ENCODE peak calls at places on chromosome 12, in seven cellular contexts. D is transverse colon; W is upper lobe of right lung; C is naive thymus-derived CD4-positive, alpha-beta T cell; K is heart right ventricle; L is psoas muscle; B is HAP-1. I is an unnamed sample.

GRCh38 chr12:109727746-109728726 is 14.4 kb downstream of the FAM222A start:
- DNase-seq in D (no peak), W (peak; percentile 38), C (no peak), K (no peak), L (peak; percentile 3), B (no peak), I (peak; percentile 53)

GRCh38 chr12:52884526-52885293 is 20.2 kb downstream of the KRT8 start:
- DNase-seq in D (peak; percentile 87), W (peak; percentile 90), C (peak; percentile 65), K (peak; percentile 73), L (peak; percentile 71), B (peak; percentile 63), I (peak; percentile 89)

GRCh38 chr12:76764856-76765255 is 941 bp downstream of the ZDHHC17 start:
- DNase-seq in D (peak; percentile 10), W (no peak), C (peak; percentile 20), K (no peak), L (no peak), B (no peak), I (no peak)

GRCh38 chr12:116432321-116432750 is 126.8 kb upstream of the MAP1LC3B2 start:
- DNase-seq in D (no peak), W (no peak), C (no peak), K (no peak), L (no peak), B (no peak), I (no peak)

GRCh38 chr12:14954269-14954668 is 7.1 kb downstream of the ARHGDIB start:
- DNase-seq in D (peak; percentile 30), W (no peak), C (peak; percentile 41), K (no peak), L (no peak), B (no peak), I (no peak)

GRCh38 chr12:1530592-1531159 is 63.7 kb downstream of the FBXL14 start:
- DNase-seq in D (no peak), W (no peak), C (no peak), K (no peak), L (no peak), B (no peak), I (no peak)

GRCh38 chr12:94892544-94893267 is 110.8 kb downstream of the NDUFA12 start:
- DNase-seq in D (no peak), W (no peak), C (no peak), K (no peak), L (no peak), B (no peak), I (no peak)

GRCh38 chr12:92046557-92046956 is 99.1 kb downstream of the BTG1 start:
- DNase-seq in D (no peak), W (no peak), C (no peak), K (no peak), L (no peak), B (no peak), I (no peak)

GRCh38 chr12:39873065-39873464 is 232.8 kb downstream of the SLC2A13 start:
- DNase-seq in D (no peak), W (no peak), C (no peak), K (no peak), L (no peak), B (no peak), I (no peak)

GRCh38 chr12:124829008-124829707 is 34.5 kb downstream of the SCARB1 start:
- DNase-seq in D (peak; percentile 41), W (no peak), C (no peak), K (no peak), L (no peak), B (peak; percentile 21), I (no peak)

GRCh38 chr12:107586256-107586970 is 99.2 kb upstream of the PWP1 start:
- DNase-seq in D (no peak), W (no peak), C (no peak), K (no peak), L (no peak), B (no peak), I (no peak)

GRCh38 chr12:5921966-5922365 is 23.1 kb downstream of the ANO2 start:
- DNase-seq in D (no peak), W (no peak), C (no peak), K (no peak), L (no peak), B (no peak), I (no peak)

GRCh38 chr12:112513496-112513895 is 94.7 kb downstream of the PTPN11 start:
- DNase-seq in D (no peak), W (no peak), C (no peak), K (no peak), L (no peak), B (peak; percentile 100), I (no peak)

GRCh38 chr12:19382111-19382526 is 57.2 kb upstream of the AEBP2 start:
- DNase-seq in D (no peak), W (peak; percentile 16), C (no peak), K (no peak), L (no peak), B (peak; percentile 48), I (no peak)

GRCh38 chr12:118061876-118062791 is 1.2 kb upstream of the WSB2 start:
- DNase-seq in D (peak; percentile 55), W (peak; percentile 71), C (no peak), K (peak; percentile 48), L (no peak), B (peak; percentile 66), I (peak; percentile 82)

GRCh38 chr12:3697311-3697870 is 55.5 kb downstream of the CRACR2A start:
- DNase-seq in D (no peak), W (no peak), C (no peak), K (no peak), L (no peak), B (no peak), I (no peak)

GRCh38 chr12:129961111-129961510 is 57.3 kb upstream of the TMEM132D start:
- DNase-seq in D (no peak), W (no peak), C (no peak), K (no peak), L (no peak), B (no peak), I (no peak)

DNA sequence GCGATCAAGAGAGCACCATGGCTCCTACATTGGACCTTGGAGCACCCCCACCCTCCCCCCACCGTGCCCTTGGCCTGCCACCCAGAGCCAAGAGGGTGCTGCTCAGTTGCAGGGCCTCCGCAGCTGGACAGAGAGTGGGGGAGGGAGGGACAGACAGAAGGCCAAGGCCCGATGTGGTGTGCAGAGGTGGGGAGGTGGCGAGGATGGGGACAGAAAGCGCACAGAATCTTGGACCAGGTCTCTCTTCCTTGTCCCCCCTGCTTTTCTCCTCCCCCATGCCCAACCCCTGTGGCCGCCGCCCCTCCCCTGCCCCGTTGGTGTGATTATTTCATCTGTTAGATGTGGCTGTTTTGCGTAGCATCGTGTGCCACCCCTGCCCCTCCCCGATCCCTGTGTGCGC is 1.8 kb upstream of the RNU7-1 start:
- DNase-seq in D (no peak), W (no peak), C (no peak), K (no peak), L (no peak), B (no peak), I (peak; percentile 80)
- H3K36me3 ChIP-seq in D (no peaks in the 10 kb centered on the region), W (peaks cover 18% of the 10 kb centered on the region), C (no peaks in the 10 kb centered on the region), K (no peaks in the 10 kb centered on the region), L (no peaks in the 10 kb centered on the region), B (peaks cover 36% of the 10 kb centered on the region), I (no peaks in the 10 kb centered on the region)

DNA sequence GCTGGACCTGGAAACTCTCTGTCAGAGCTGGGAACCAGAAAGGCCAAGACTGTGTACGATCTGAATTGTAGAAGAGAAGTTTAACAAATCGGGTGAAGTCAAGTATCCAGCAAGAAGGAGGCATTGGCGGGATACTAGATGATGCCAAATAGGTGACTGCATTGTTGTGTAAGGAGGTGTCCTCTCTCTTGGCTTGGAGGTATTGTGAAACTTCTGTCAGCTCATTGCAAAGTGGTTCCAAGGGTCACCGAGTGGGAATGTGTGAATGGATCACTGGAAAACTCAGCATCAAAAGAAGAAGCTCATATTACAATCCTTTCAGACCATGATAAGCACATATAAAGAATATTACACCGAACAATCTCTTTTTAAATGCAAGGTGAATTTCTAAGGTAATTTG is 11.7 kb downstream of the NAV3 start:
- DNase-seq in D (no peak), W (no peak), C (no peak), K (no peak), L (no peak), B (no peak), I (no peak)
- H3K4me3 ChIP-seq in D (no peak overlapping the region), W (no peak overlapping the region), C (no peak overlapping the region), K (no peak overlapping the region), L (no peak overlapping the region), B (no peak overlapping the region), I (no peak overlapping the region)

GRCh38 chr12:121898287-121898686 is 9.7 kb downstream of the PSMD9 start:
- DNase-seq in D (no peak), W (no peak), C (no peak), K (no peak), L (no peak), B (no peak), I (no peak)
- H3K36me3 ChIP-seq in D (no peaks in the 10 kb centered on the region), W (peaks cover 91% of the 10 kb centered on the region), C (peaks cover 19% of the 10 kb centered on the region), K (peaks cover 34% of the 10 kb centered on the region), L (peaks cover 13% of the 10 kb centered on the region), B (peaks cover 64% of the 10 kb centered on the region), I (peaks cover 42% of the 10 kb centered on the region)

GRCh38 chr12:120231316-120232011 is 30.6 kb upstream of the RPLP0 start:
- DNase-seq in D (peak; percentile 58), W (no peak), C (peak; percentile 65), K (peak; percentile 72), L (peak; percentile 74), B (peak; percentile 50), I (peak; percentile 90)

GRCh38 chr12:120229583-120230325 is 28.8 kb upstream of the RPLP0 start:
- DNase-seq in D (peak; percentile 56), W (no peak), C (no peak), K (peak; percentile 26), L (peak; percentile 30), B (no peak), I (peak; percentile 80)

GRCh38 chr12:120229071-120229582 is 28.2 kb upstream of the RPLP0 start:
- DNase-seq in D (no peak), W (no peak), C (no peak), K (peak; percentile 24), L (no peak), B (no peak), I (no peak)

GRCh38 chr12:120230326-120230973 is 29.5 kb upstream of the RPLP0 start:
- DNase-seq in D (peak; percentile 51), W (no peak), C (no peak), K (peak; percentile 75), L (peak; percentile 88), B (peak; percentile 26), I (peak; percentile 77)

GRCh38 chr12:120230974-120231315 is 30.0 kb upstream of the RPLP0 start:
- DNase-seq in D (no peak), W (no peak), C (no peak), K (no peak), L (no peak), B (no peak), I (peak; percentile 59)
- H3K4me3 ChIP-seq in D (no peak overlapping the region), W (no peak overlapping the region), C (peak overlapping the region; percentile 27), K (peak overlapping the region; percentile 29), L (peak overlapping the region; percentile 52), B (no peak overlapping the region), I (no peak overlapping the region)

GRCh38 chr12:21648378-21648777 is 9.3 kb downstream of the LDHB start:
- DNase-seq in D (no peak), W (no peak), C (no peak), K (no peak), L (no peak), B (no peak), I (no peak)

GRCh38 chr12:21651821-21652220 is 5.8 kb downstream of the LDHB start:
- DNase-seq in D (no peak), W (no peak), C (no peak), K (no peak), L (no peak), B (no peak), I (no peak)

GRCh38 chr12:21647179-21647578 is 10.5 kb downstream of the LDHB start:
- DNase-seq in D (no peak), W (no peak), C (no peak), K (no peak), L (no peak), B (no peak), I (no peak)

GRCh38 chr12:21650997-21651396 is 6.6 kb downstream of the LDHB start:
- DNase-seq in D (no peak), W (no peak), C (no peak), K (no peak), L (no peak), B (no peak), I (no peak)

GRCh38 chr12:21649034-21649433 is 8.6 kb downstream of the LDHB start:
- DNase-seq in D (no peak), W (no peak), C (no peak), K (no peak), L (no peak), B (no peak), I (no peak)
- H3K36me3 ChIP-seq in D (no peaks in the 10 kb centered on the region), W (peaks cover 78% of the 10 kb centered on the region), C (peaks cover 27% of the 10 kb centered on the region), K (peaks cover 22% of the 10 kb centered on the region), L (peaks cover 28% of the 10 kb centered on the region), B (peaks cover 90% of the 10 kb centered on the region), I (peaks cover 39% of the 10 kb centered on the region)

I was measured in kidney.